ENCODE peak calls at places on chromosomes 2 and 18, in four cellular contexts. One of them, this sample, is unnamed.

GRCh38 chr2:120572226-120572625 is 163.4 kb upstream of the GLI2 start:
- DNase-seq in thoracic aorta: no peak
- DNase-seq in HFF-Myc: no peak
- DNase-seq in GM20000: no peak
- DNase-seq in this sample: no peak

GRCh38 chr2:152336103-152336853 is 1.3 kb downstream of the FMNL2 start:
- DNase-seq in GM20000: peak
- DNase-seq in thoracic aorta: peak
- DNase-seq in HFF-Myc: no peak
- DNase-seq in this sample: no peak

GRCh38 chr18:74395006-74395405 is 62.1 kb downstream of the DIPK1C start:
- DNase-seq in HFF-Myc: no peak
- DNase-seq in GM20000: no peak
- DNase-seq in thoracic aorta: no peak
- DNase-seq in this sample: no peak

GRCh38 chr2:38722271-38723115 is 28.7 kb downstream of the SRSF7 start:
- DNase-seq in HFF-Myc: no peak
- DNase-seq in GM20000: peak
- DNase-seq in thoracic aorta: no peak
- DNase-seq in this sample: no peak

GRCh38 chr2:223614534-223614933 is 12.4 kb upstream of the SCG2 start:
- DNase-seq in thoracic aorta: no peak
- DNase-seq in HFF-Myc: no peak
- DNase-seq in GM20000: no peak
- DNase-seq in this sample: no peak

GRCh38 chr2:72750466-72750865 is 75.4 kb downstream of the EXOC6B start:
- DNase-seq in GM20000: no peak
- DNase-seq in thoracic aorta: no peak
- DNase-seq in HFF-Myc: no peak
- DNase-seq in this sample: no peak

GRCh38 chr2:145849466-145849865 is 1329.5 kb upstream of the ZEB2 start:
- DNase-seq in HFF-Myc: no peak
- DNase-seq in GM20000: no peak
- DNase-seq in thoracic aorta: no peak
- DNase-seq in this sample: no peak

GRCh38 chr2:176496756-176497155 is 227.5 kb downstream of the MTX2 start:
- DNase-seq in HFF-Myc: no peak
- DNase-seq in thoracic aorta: no peak
- DNase-seq in GM20000: no peak
- DNase-seq in this sample: no peak

GRCh38 chr2:220335591-220335915 is 708.1 kb downstream of the SLC4A3 start:
- DNase-seq in GM20000: no peak
- DNase-seq in thoracic aorta: no peak
- DNase-seq in HFF-Myc: no peak
- DNase-seq in this sample: no peak

GRCh38 chr2:163756588-163756987 is 20.8 kb upstream of the FIGN start:
- DNase-seq in GM20000: no peak
- DNase-seq in thoracic aorta: no peak
- DNase-seq in HFF-Myc: no peak
- DNase-seq in this sample: no peak

GRCh38 chr2:16288371-16289112 is 348.2 kb downstream of the MYCN start:
- DNase-seq in thoracic aorta: no peak
- DNase-seq in GM20000: no peak
- DNase-seq in HFF-Myc: no peak
- DNase-seq in this sample: no peak

GRCh38 chr2:233816771-233817170 is 37.6 kb downstream of the HJURP start:
- DNase-seq in thoracic aorta: no peak
- DNase-seq in GM20000: no peak
- DNase-seq in HFF-Myc: no peak
- DNase-seq in this sample: no peak

GRCh38 chr2:180679693-180680092 is 300.7 kb upstream of the UBE2E3 start:
- DNase-seq in GM20000: no peak
- DNase-seq in thoracic aorta: no peak
- DNase-seq in HFF-Myc: no peak
- DNase-seq in this sample: no peak

GRCh38 chr2:230868151-230868946 is 3.6 kb downstream of the ITM2C start:
- DNase-seq in thoracic aorta: no peak
- DNase-seq in GM20000: no peak
- DNase-seq in HFF-Myc: no peak
- DNase-seq in this sample: no peak

GRCh38 chr18:6521804-6522418 is 107.2 kb upstream of the L3MBTL4 start:
- DNase-seq in GM20000: peak
- DNase-seq in HFF-Myc: peak
- DNase-seq in thoracic aorta: no peak
- DNase-seq in this sample: no peak

GRCh38 chr2:2707111-2708035 is 376.3 kb upstream of the MYT1L start:
- DNase-seq in HFF-Myc: no peak
- DNase-seq in thoracic aorta: no peak
- DNase-seq in GM20000: no peak
- DNase-seq in this sample: no peak

GRCh38 chr18:57657566-57657965 is 35.9 kb upstream of the NARS1 start:
- DNase-seq in thoracic aorta: no peak
- DNase-seq in GM20000: no peak
- DNase-seq in HFF-Myc: no peak
- DNase-seq in this sample: no peak

GRCh38 chr2:205751621-205752031 is 69.3 kb downstream of the NRP2 start:
- DNase-seq in GM20000: no peak
- DNase-seq in HFF-Myc: no peak
- DNase-seq in thoracic aorta: no peak
- DNase-seq in this sample: no peak

GRCh38 chr2:71452565-71452964 is 796 bp upstream of the DYSF start:
- DNase-seq in HFF-Myc: no peak
- DNase-seq in GM20000: peak
- DNase-seq in thoracic aorta: no peak
- DNase-seq in this sample: no peak

GRCh38 chr2:19488009-19488691 is 129.7 kb upstream of the OSR1 start:
- DNase-seq in thoracic aorta: no peak
- DNase-seq in HFF-Myc: no peak
- DNase-seq in GM20000: no peak
- DNase-seq in this sample: peak

GRCh38 chr2:200782243-200782642 is 29.5 kb upstream of the BZW1 start:
- DNase-seq in thoracic aorta: no peak
- DNase-seq in HFF-Myc: no peak
- DNase-seq in GM20000: no peak
- DNase-seq in this sample: no peak

GRCh38 chr2:11679491-11680130 is 9.6 kb upstream of the NTSR2 start:
- DNase-seq in GM20000: no peak
- DNase-seq in HFF-Myc: no peak
- DNase-seq in thoracic aorta: no peak
- DNase-seq in this sample: no peak

GRCh38 chr2:28915939-28916338 is 21.5 kb downstream of the WDR43 start:
- DNase-seq in HFF-Myc: no peak
- DNase-seq in GM20000: no peak
- DNase-seq in thoracic aorta: no peak
- DNase-seq in this sample: no peak

GRCh38 chr2:48114256-48114655 is 208.0 kb upstream of the FBXO11 start:
- DNase-seq in thoracic aorta: no peak
- DNase-seq in HFF-Myc: peak
- DNase-seq in GM20000: peak
- DNase-seq in this sample: no peak

GRCh38 chr2:162480067-162480466 is 136.1 kb downstream of the GCA start:
- DNase-seq in thoracic aorta: no peak
- DNase-seq in GM20000: no peak
- DNase-seq in HFF-Myc: no peak
- DNase-seq in this sample: no peak

GRCh38 chr2:113842919-113843736 is 46.8 kb upstream of the ACTR3 start:
- DNase-seq in HFF-Myc: no peak
- DNase-seq in GM20000: no peak
- DNase-seq in thoracic aorta: no peak
- DNase-seq in this sample: peak

GRCh38 chr2:238997684-238998083 is 149.8 kb downstream of the TWIST2 start:
- DNase-seq in GM20000: no peak
- DNase-seq in thoracic aorta: no peak
- DNase-seq in HFF-Myc: no peak
- DNase-seq in this sample: no peak

GRCh38 chr2:176502619-176503018 is 233.4 kb downstream of the MTX2 start:
- DNase-seq in HFF-Myc: no peak
- DNase-seq in thoracic aorta: no peak
- DNase-seq in GM20000: no peak
- DNase-seq in this sample: no peak

GRCh38 chr2:8882094-8882493 is 44.7 kb upstream of the KIDINS220 start:
- DNase-seq in thoracic aorta: no peak
- DNase-seq in HFF-Myc: no peak
- DNase-seq in GM20000: no peak
- DNase-seq in this sample: no peak

GRCh38 chr2:102910724-102911123 is 148.9 kb downstream of the TMEM182 start:
- DNase-seq in HFF-Myc: no peak
- DNase-seq in GM20000: no peak
- DNase-seq in thoracic aorta: no peak
- DNase-seq in this sample: no peak

GRCh38 chr2:17083902-17084301 is 418.3 kb upstream of the CYRIA start:
- DNase-seq in HFF-Myc: no peak
- DNase-seq in thoracic aorta: no peak
- DNase-seq in GM20000: no peak
- DNase-seq in this sample: peak

GRCh38 chr18:7524786-7525185 is 42.3 kb upstream of the PTPRM start:
- DNase-seq in GM20000: no peak
- DNase-seq in HFF-Myc: no peak
- DNase-seq in thoracic aorta: no peak
- DNase-seq in this sample: no peak

GRCh38 chr2:49857371-49858112 is 703.2 kb upstream of the FSHR start:
- DNase-seq in HFF-Myc: no peak
- DNase-seq in thoracic aorta: no peak
- DNase-seq in GM20000: no peak
- DNase-seq in this sample: no peak

GRCh38 chr18:59814872-59815271 is 84.9 kb upstream of the PMAIP1 start:
- DNase-seq in GM20000: no peak
- DNase-seq in thoracic aorta: no peak
- DNase-seq in HFF-Myc: peak
- DNase-seq in this sample: no peak

GRCh38 chr2:33672389-33672788 is 73.3 kb upstream of the FAM98A start:
- DNase-seq in HFF-Myc: no peak
- DNase-seq in thoracic aorta: no peak
- DNase-seq in GM20000: no peak
- DNase-seq in this sample: no peak

GRCh38 chr2:33673937-33674336 is 74.8 kb upstream of the FAM98A start:
- DNase-seq in HFF-Myc: no peak
- DNase-seq in GM20000: peak
- DNase-seq in thoracic aorta: no peak
- DNase-seq in this sample: no peak

GRCh38 chr2:33671198-33671597 is 72.1 kb upstream of the FAM98A start:
- DNase-seq in HFF-Myc: no peak
- DNase-seq in thoracic aorta: no peak
- DNase-seq in GM20000: no peak
- DNase-seq in this sample: no peak

GRCh38 chr2:33672896-33673295 is 73.8 kb upstream of the FAM98A start:
- DNase-seq in GM20000: no peak
- DNase-seq in HFF-Myc: no peak
- DNase-seq in thoracic aorta: no peak
- DNase-seq in this sample: no peak

DNA sequence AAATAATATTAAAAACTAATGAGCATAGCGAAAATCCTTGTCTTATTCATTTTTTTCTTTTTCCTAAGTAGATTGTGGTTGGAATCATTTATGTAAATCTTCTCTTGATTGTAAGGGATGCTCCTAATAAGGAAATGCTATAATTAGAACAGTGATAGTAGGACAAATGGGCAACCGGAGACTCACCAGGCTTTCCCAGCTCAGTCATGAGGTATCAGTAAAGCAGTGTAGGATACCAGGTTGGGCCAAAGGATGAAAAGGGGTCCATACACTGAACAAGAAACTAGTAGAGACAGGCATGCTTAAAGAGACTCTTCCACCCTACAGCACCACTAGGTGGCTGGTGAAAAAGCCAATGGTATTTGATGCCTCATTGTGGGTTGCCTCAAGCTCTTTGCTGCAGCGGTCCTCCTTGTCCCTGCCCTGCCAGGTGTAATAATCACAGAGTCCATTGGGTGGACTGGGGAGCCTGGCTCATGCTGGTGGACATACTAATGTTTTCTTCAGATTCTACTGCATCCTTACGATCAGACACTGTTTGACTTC is 71.4 kb upstream of the FAM98A start:
- DNase-seq in GM20000: no peak
- DNase-seq in thoracic aorta: no peak
- DNase-seq in HFF-Myc: no peak
- DNase-seq in this sample: no peak
- TF ChIP-seq CTCF in GM20000: no peak
- TF ChIP-seq CTCF in thoracic aorta: no peak
- TF ChIP-seq CTCF in HFF-Myc: peak
- TF ChIP-seq CTCF in this sample: no peak

DNA sequence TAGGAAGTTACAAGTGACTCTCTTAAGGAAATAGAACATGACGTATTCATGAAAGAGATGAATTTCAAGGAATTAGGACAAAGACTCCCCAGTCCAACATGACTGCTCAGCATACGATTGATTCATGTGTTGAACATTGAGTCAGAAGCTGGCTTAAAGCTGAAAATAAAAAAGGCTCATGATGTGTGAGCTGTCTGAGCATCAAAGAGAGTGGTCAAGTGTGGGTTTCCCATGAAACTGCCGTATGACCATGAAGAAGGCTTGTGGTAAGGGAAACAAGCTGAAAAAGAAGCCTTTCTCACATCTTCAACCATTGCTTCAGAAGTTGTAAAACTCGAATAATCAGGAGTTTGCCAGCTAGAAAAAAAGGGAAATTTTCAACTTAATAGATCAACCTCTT is 201.9 kb upstream of the APCDD1 start:
- DNase-seq in GM20000: no peak
- DNase-seq in thoracic aorta: no peak
- DNase-seq in HFF-Myc: no peak
- DNase-seq in this sample: no peak
- TF ChIP-seq CTCF in GM20000: no peak
- TF ChIP-seq CTCF in thoracic aorta: no peak
- TF ChIP-seq CTCF in HFF-Myc: no peak
- TF ChIP-seq CTCF in this sample: no peak

GRCh38 chr2:64988420-64989125 is 626 bp upstream of the SLC1A4 start:
- DNase-seq in thoracic aorta: no peak
- DNase-seq in HFF-Myc: peak
- DNase-seq in GM20000: peak
- DNase-seq in this sample: peak
- TF ChIP-seq CTCF in thoracic aorta: peak
- TF ChIP-seq CTCF in HFF-Myc: peak
- TF ChIP-seq CTCF in GM20000: peak
- TF ChIP-seq CTCF in this sample: peak

GRCh38 chr2:30981519-30981918 is 156.7 kb downstream of the GALNT14 start:
- DNase-seq in GM20000: no peak
- DNase-seq in HFF-Myc: no peak
- DNase-seq in thoracic aorta: no peak
- DNase-seq in this sample: no peak

GRCh38 chr2:30981101-30981500 is 157.1 kb downstream of the GALNT14 start:
- DNase-seq in GM20000: no peak
- DNase-seq in thoracic aorta: no peak
- DNase-seq in HFF-Myc: peak
- DNase-seq in this sample: peak

GRCh38 chr2:30978044-30978443 is 160.2 kb downstream of the GALNT14 start:
- DNase-seq in HFF-Myc: no peak
- DNase-seq in thoracic aorta: no peak
- DNase-seq in GM20000: no peak
- DNase-seq in this sample: no peak

GRCh38 chr2:30979822-30980245 is 158.4 kb downstream of the GALNT14 start:
- DNase-seq in thoracic aorta: peak
- DNase-seq in HFF-Myc: peak
- DNase-seq in GM20000: no peak
- DNase-seq in this sample: peak

GRCh38 chr2:30978854-30979253 is 159.4 kb downstream of the GALNT14 start:
- DNase-seq in GM20000: no peak
- DNase-seq in HFF-Myc: no peak
- DNase-seq in thoracic aorta: no peak
- DNase-seq in this sample: no peak
- TF ChIP-seq CTCF in GM20000: no peak
- TF ChIP-seq CTCF in HFF-Myc: no peak
- TF ChIP-seq CTCF in thoracic aorta: no peak
- TF ChIP-seq CTCF in this sample: no peak